ENCODE peak calls at places on chromosome 21, in eight cellular contexts. C is tibial artery, K is heart right ventricle, J is HCT116, E is dorsolateral prefrontal cortex, F is SK-N-SH, Z is hepatocyte, U is mucosa of descending colon. I is an unnamed sample.

GRCh38 chr21:39696620-39697019 is 48.4 kb upstream of the IGSF5 start:
- DNase-seq in J (no peak), F (no peak), C (no peak), K (no peak), E (no peak), Z (no peak), U (peak), I (no peak)

GRCh38 chr21:26837539-26837938 is 7.7 kb downstream of the ADAMTS1 start:
- DNase-seq in K (no peak), Z (no peak), U (no peak), J (no peak), E (no peak), F (no peak), C (no peak), I (no peak)

GRCh38 chr21:21897275-21897883 is 899.2 kb downstream of the NCAM2 start:
- DNase-seq in J (no peak), F (no peak), E (no peak), K (no peak), C (no peak), U (no peak), Z (no peak), I (no peak)

GRCh38 chr21:40936771-40937261 is 89.9 kb upstream of the DSCAM start:
- DNase-seq in E (no peak), J (no peak), K (no peak), C (no peak), F (no peak), U (no peak), Z (no peak), I (no peak)

GRCh38 chr21:40054403-40054802 is 187.2 kb downstream of the PCP4 start:
- DNase-seq in U (peak), K (no peak), Z (peak), F (no peak), J (no peak), C (peak), E (no peak), I (no peak)

GRCh38 chr21:16879479-16879878 is 633.4 kb upstream of the CXADR start:
- DNase-seq in K (no peak), F (no peak), U (no peak), E (no peak), J (no peak), Z (no peak), C (no peak), I (no peak)

GRCh38 chr21:42346866-42347600 is 3.8 kb downstream of the TFF2 start:
- DNase-seq in Z (no peak), J (no peak), E (no peak), C (no peak), K (no peak), F (no peak), U (no peak), I (no peak)

GRCh38 chr21:46190491-46191131 is 6.4 kb upstream of the SPATC1L start:
- DNase-seq in F (no peak), Z (peak), K (no peak), C (no peak), E (peak), U (no peak), J (no peak), I (no peak)

GRCh38 chr21:38404134-38404533 is 94.1 kb downstream of the ERG start:
- DNase-seq in E (no peak), K (no peak), F (no peak), U (no peak), J (no peak), Z (no peak), C (no peak), I (no peak)

GRCh38 chr21:27173052-27173451 is 206.2 kb upstream of the ADAMTS5 start:
- DNase-seq in J (no peak), Z (no peak), C (no peak), E (no peak), K (no peak), F (no peak), U (no peak), I (no peak)

GRCh38 chr21:41854426-41854995 is 24.6 kb downstream of the PRDM15 start:
- DNase-seq in Z (no peak), K (no peak), U (no peak), E (no peak), J (no peak), C (no peak), F (no peak), I (no peak)

GRCh38 chr21:20996421-20997307 is 1.5 kb upstream of the NCAM2 start:
- DNase-seq in E (no peak), J (no peak), C (no peak), K (no peak), Z (peak), U (no peak), F (no peak), I (no peak)

GRCh38 chr21:36757246-36757645 is 58.3 kb downstream of the SIM2 start:
- DNase-seq in F (no peak), K (no peak), E (no peak), Z (peak), J (no peak), U (no peak), C (no peak), I (no peak)

GRCh38 chr21:36753556-36753955 is 54.6 kb downstream of the SIM2 start:
- DNase-seq in E (no peak), U (no peak), Z (no peak), F (no peak), J (no peak), K (no peak), C (no peak), I (no peak)

GRCh38 chr21:36756527-36756926 is 57.6 kb downstream of the SIM2 start:
- DNase-seq in E (no peak), Z (no peak), F (no peak), C (no peak), J (no peak), U (no peak), K (no peak), I (no peak)

GRCh38 chr21:36751383-36751782 is 52.5 kb downstream of the SIM2 start:
- DNase-seq in U (no peak), K (no peak), E (no peak), F (no peak), Z (no peak), J (no peak), C (no peak), I (no peak)

DNA sequence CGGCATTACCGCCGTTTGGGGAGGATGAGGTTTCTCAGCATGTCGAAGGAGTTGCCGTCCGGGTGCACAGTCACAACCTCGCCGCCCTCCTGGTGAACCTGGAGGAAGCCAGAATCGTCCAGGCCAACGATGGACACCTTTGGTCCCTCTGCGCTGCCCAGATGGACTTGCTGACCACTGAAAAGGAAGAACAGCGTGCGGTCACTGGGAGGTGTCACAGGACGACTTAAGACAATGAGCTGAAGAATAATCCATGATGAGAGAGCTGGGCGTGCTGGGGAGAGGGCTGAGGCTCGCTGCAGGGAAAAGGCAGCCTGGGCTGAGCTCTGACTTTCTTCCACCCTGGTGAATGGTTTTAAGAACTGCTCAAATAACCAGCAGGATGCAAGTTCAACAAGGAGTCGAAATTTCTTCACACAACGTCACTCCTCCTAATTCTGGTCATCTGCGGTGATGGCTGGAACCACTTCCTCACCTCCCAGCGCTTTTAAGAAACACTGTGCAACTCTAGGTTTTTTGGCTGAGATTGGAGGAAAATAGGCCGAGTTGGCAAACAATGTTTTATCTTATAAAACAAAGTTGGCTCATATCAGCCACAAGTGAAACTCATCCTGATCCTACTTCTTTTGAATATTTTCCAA is 55.4 kb downstream of the SIM2 start:
- DNase-seq in C (no peak), K (no peak), F (no peak), Z (no peak), E (no peak), U (no peak), J (no peak), I (no peak)
- TF ChIP-seq CTCF in C (no peak), K (no peak), F (no peak), Z (no peak), E (no peak), U (no peak), J (no peak), I (no peak)

GRCh38 chr21:32359719-32360260 is 33.0 kb downstream of the URB1 start:
- DNase-seq in Z (no peak), E (no peak), C (no peak), F (no peak), K (no peak), J (peak), U (no peak), I (no peak)
- TF ChIP-seq CTCF in Z (no peak), E (peak), C (no peak), F (peak), K (no peak), J (peak), U (no peak), I (no peak)

GRCh38 chr21:33755354-33755753 is 113.1 kb downstream of the ITSN1 start:
- DNase-seq in U (no peak), J (no peak), K (no peak), C (no peak), F (no peak), E (no peak), Z (no peak), I (no peak)
- TF ChIP-seq CTCF in U (no peak), J (no peak), K (no peak), C (no peak), F (no peak), E (no peak), Z (no peak), I (no peak)

DNA sequence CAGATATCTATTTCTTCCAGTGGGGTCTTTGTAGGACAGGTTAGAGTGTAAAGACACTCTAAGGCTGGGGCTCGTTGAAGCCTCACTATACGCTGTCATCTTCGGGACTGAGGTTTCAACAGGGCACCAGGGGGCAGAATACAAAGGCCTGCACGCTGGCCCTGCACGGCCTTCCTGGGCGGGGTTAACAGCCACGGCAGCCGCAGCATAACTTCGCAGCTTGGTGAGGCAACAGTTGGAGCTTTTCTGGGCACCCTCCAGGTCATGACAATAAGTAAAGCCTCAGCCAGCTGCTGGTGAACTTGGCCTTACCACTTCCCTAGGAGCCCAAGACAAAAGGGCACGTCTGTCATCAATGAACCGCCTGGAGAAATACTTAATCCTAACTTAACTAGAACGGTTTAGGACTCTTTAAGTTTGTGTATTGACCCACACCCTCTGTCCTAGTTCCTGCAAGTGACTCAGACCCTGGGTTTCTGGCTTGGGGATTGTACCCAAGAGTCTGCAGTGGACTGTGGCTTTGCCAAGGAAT is 2.3 kb upstream of the RUNX1 start:
- DNase-seq in E (peak), F (no peak), K (peak), Z (peak), C (peak), U (peak), J (peak), I (peak)
- TF ChIP-seq CTCF in E (no peak), F (peak), K (peak), Z (peak), C (peak), U (peak), J (peak), I (peak)

GRCh38 chr21:29610960-29611359 is 312.2 kb downstream of the BACH1 start:
- DNase-seq in J (no peak), F (no peak), K (no peak), E (no peak), Z (no peak), C (no peak), U (no peak), I (no peak)

GRCh38 chr21:29613021-29613420 is 314.3 kb downstream of the BACH1 start:
- DNase-seq in K (no peak), J (no peak), E (no peak), Z (no peak), F (no peak), U (no peak), C (no peak), I (no peak)

DNA sequence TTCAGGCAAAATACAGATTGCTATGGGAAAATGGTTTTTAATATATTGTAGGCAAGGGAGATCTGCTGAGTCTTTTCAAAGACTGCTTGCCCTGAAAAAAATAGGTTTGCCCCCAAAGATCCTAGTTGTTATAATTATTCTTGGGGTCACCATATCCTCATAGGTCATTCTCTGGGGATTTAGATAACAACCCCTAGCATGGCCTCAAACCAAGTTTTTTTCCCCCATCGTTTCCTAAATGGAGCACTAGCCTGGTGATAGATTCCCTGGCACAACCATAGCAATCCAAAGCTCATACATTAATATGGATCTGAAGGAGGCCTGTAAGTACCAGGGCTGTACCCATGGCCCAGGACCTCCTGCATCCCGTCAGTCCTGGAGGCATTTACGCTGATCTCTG is 315.2 kb downstream of the BACH1 start:
- DNase-seq in Z (no peak), U (no peak), C (no peak), J (no peak), F (no peak), K (no peak), E (no peak), I (no peak)
- TF ChIP-seq CTCF in Z (no peak), U (no peak), C (no peak), J (no peak), F (no peak), K (no peak), E (no peak), I (no peak)

DNA sequence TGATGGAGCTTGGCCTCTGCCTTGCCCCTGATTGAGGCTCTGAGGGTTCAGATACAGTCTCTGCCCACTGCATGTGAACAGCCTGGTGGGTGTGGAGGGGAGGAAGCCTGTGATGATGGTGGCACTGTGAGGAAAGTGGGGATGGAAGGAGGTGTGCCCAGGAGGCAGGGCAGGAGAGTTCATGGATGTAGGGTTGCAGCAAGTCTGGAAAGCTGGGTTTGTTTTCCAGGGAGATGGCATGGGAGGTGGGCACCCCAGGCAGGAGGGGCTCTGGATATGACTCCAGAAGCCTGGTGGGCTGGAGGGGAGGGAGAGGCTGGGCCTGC is 63.2 kb downstream of the ADARB1 start:
- DNase-seq in J (no peak), U (no peak), K (no peak), C (no peak), Z (no peak), E (no peak), F (no peak), I (no peak)
- TF ChIP-seq CTCF in J (no peak), U (no peak), K (no peak), C (no peak), Z (no peak), E (no peak), F (no peak), I (no peak)

DNA sequence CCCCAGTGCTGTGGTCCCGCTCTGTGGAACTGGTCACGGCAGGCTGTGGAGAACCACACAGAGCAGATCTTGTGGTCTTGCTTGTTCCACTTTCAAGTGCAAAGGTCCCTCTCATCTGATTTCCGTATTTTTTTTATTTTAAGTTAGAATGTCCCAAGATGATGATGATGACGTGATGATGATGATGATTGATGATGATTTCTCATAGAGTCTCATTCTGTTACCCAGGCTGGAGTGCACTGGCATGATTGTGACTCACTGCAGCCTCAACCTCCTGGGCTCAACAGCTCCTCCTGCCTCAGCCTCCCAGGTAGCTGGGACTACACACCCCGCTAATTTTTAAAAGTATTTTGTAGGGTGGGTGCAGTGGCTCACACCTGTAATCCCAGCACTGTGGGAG is 12.2 kb downstream of the EVA1C start:
- DNase-seq in K (no peak), U (no peak), J (no peak), Z (no peak), C (no peak), F (no peak), E (no peak), I (no peak)
- TF ChIP-seq CTCF in K (no peak), U (no peak), J (no peak), Z (no peak), C (no peak), F (no peak), E (no peak), I (no peak)

I was measured in activated CD8-positive, alpha-beta T cell treated with anti-CD3 and anti-CD28 coated beads for 36 hours.